ENCODE peak calls at places on chromosomes 6 and 20, in eight cellular contexts. One of them, this sample, is unnamed.

GRCh38 chr6:16976418-16977183 is 125.2 kb upstream of the STMND1 start:
- DNase-seq in cerebellar cortex: no peak
- DNase-seq in tibial artery: no peak
- DNase-seq in germinal center: no peak
- DNase-seq in GM23248: no peak
- DNase-seq in endothelial cell: no peak
- DNase-seq in K562: no peak
- DNase-seq in amniotic stem cell: no peak
- DNase-seq in this sample: no peak

GRCh38 chr6:129865013-129865412 is 3.9 kb upstream of the TMEM244 start:
- DNase-seq in germinal center: no peak
- DNase-seq in endothelial cell: no peak
- DNase-seq in cerebellar cortex: no peak
- DNase-seq in K562: peak; percentile 58
- DNase-seq in tibial artery: no peak
- DNase-seq in amniotic stem cell: no peak
- DNase-seq in GM23248: no peak
- DNase-seq in this sample: no peak

GRCh38 chr6:21034345-21034744 is 500.1 kb downstream of the CDKAL1 start:
- DNase-seq in cerebellar cortex: no peak
- DNase-seq in germinal center: no peak
- DNase-seq in K562: no peak
- DNase-seq in endothelial cell: no peak
- DNase-seq in GM23248: no peak
- DNase-seq in amniotic stem cell: no peak
- DNase-seq in tibial artery: no peak
- DNase-seq in this sample: no peak

GRCh38 chr6:34696189-34696738 is 303 bp downstream of the ILRUN start:
- DNase-seq in tibial artery: no peak
- DNase-seq in K562: no peak
- DNase-seq in cerebellar cortex: no peak
- DNase-seq in germinal center: peak; percentile 10
- DNase-seq in endothelial cell: peak; percentile 5
- DNase-seq in amniotic stem cell: no peak
- DNase-seq in GM23248: peak; percentile 79
- DNase-seq in this sample: no peak

GRCh38 chr6:80767808-80768207 is 661.3 kb downstream of the BCKDHB start:
- DNase-seq in endothelial cell: no peak
- DNase-seq in GM23248: peak; percentile 93
- DNase-seq in amniotic stem cell: peak; percentile 56
- DNase-seq in K562: no peak
- DNase-seq in germinal center: no peak
- DNase-seq in cerebellar cortex: no peak
- DNase-seq in tibial artery: peak; percentile 87
- DNase-seq in this sample: peak; percentile 61

GRCh38 chr6:116217069-116217468 is 36.8 kb downstream of the TSPYL4 start:
- DNase-seq in endothelial cell: no peak
- DNase-seq in tibial artery: no peak
- DNase-seq in cerebellar cortex: peak; percentile 65
- DNase-seq in GM23248: peak; percentile 71
- DNase-seq in K562: peak; percentile 51
- DNase-seq in germinal center: peak; percentile 14
- DNase-seq in amniotic stem cell: peak; percentile 2
- DNase-seq in this sample: no peak

GRCh38 chr20:3431109-3431508 is 23.6 kb upstream of the DNAAF9 start:
- DNase-seq in GM23248: peak; percentile 5
- DNase-seq in cerebellar cortex: no peak
- DNase-seq in endothelial cell: no peak
- DNase-seq in K562: no peak
- DNase-seq in germinal center: no peak
- DNase-seq in tibial artery: no peak
- DNase-seq in amniotic stem cell: no peak
- DNase-seq in this sample: no peak

GRCh38 chr6:16420332-16420714 is 181.9 kb downstream of the GMPR start:
- DNase-seq in endothelial cell: no peak
- DNase-seq in tibial artery: no peak
- DNase-seq in germinal center: no peak
- DNase-seq in amniotic stem cell: no peak
- DNase-seq in cerebellar cortex: no peak
- DNase-seq in K562: no peak
- DNase-seq in GM23248: no peak
- DNase-seq in this sample: no peak

GRCh38 chr6:106163966-106164877 is 78.1 kb downstream of the PRDM1 start:
- DNase-seq in germinal center: peak; percentile 69
- DNase-seq in GM23248: peak; percentile 97
- DNase-seq in tibial artery: peak; percentile 46
- DNase-seq in amniotic stem cell: no peak
- DNase-seq in cerebellar cortex: no peak
- DNase-seq in K562: no peak
- DNase-seq in endothelial cell: no peak
- DNase-seq in this sample: no peak

GRCh38 chr6:158642805-158643489 is 1.6 kb downstream of the DYNLT1 start:
- DNase-seq in cerebellar cortex: no peak
- DNase-seq in endothelial cell: no peak
- DNase-seq in germinal center: no peak
- DNase-seq in amniotic stem cell: no peak
- DNase-seq in K562: no peak
- DNase-seq in tibial artery: no peak
- DNase-seq in GM23248: peak; percentile 43
- DNase-seq in this sample: no peak